ENCODE peak calls at places on chromosomes 2 and 18, in seven cellular contexts. U is sigmoid colon, T is Peyer's patch, G is AG10803, N is fibroblast of lung, W is mucosa of descending colon, Q is AG04450. F is an unnamed sample.

GRCh38 chr2:234550511-234551107 is 53.7 kb upstream of the ARL4C start:
- DNase-seq in N (peak), G (peak), U (peak), Q (peak), W (no peak), T (peak), F (peak)

GRCh38 chr2:23386422-23387220 is 1.6 kb downstream of the KLHL29 start:
- DNase-seq in Q (no peak), T (peak), N (peak), G (peak), W (peak), U (peak), F (peak)

GRCh38 chr2:240917009-240917683 is 11.0 kb downstream of the CROCC2 start:
- DNase-seq in Q (no peak), W (peak), G (no peak), T (no peak), U (peak), N (no peak), F (no peak)

GRCh38 chr2:23690421-23691105 is 236.4 kb downstream of the ATAD2B start:
- DNase-seq in N (no peak), U (no peak), Q (no peak), G (no peak), W (peak), T (no peak), F (no peak)

GRCh38 chr18:63346471-63347183 is 20.4 kb downstream of the KDSR start:
- DNase-seq in U (no peak), W (no peak), T (no peak), N (peak), Q (no peak), G (peak), F (peak)

GRCh38 chr2:229456091-229456490 is 185.0 kb upstream of the PID1 start:
- DNase-seq in U (no peak), N (no peak), Q (no peak), T (no peak), W (no peak), G (no peak), F (no peak)

GRCh38 chr2:143936758-143937562 is 583.0 kb downstream of the ZEB2 start:
- DNase-seq in G (peak), Q (no peak), N (peak), T (no peak), U (peak), W (peak), F (no peak)

GRCh38 chr2:205188516-205189138 is 493.7 kb upstream of the NRP2 start:
- DNase-seq in T (no peak), Q (peak), U (peak), W (no peak), G (peak), N (peak), F (peak)

GRCh38 chr18:54717673-54718435 is 110.4 kb upstream of the RAB27B start:
- DNase-seq in W (no peak), U (no peak), Q (no peak), N (peak), G (peak), T (peak), F (peak)

GRCh38 chr2:54455584-54456525 is at the start of gene SPTBN1:
- DNase-seq in T (peak), G (peak), W (peak), Q (peak), U (peak), N (peak), F (peak)

GRCh38 chr2:39243469-39244123 is at the start of gene CDKL4:
- DNase-seq in G (no peak), U (no peak), N (peak), T (no peak), W (peak), Q (no peak), F (no peak)

DNA sequence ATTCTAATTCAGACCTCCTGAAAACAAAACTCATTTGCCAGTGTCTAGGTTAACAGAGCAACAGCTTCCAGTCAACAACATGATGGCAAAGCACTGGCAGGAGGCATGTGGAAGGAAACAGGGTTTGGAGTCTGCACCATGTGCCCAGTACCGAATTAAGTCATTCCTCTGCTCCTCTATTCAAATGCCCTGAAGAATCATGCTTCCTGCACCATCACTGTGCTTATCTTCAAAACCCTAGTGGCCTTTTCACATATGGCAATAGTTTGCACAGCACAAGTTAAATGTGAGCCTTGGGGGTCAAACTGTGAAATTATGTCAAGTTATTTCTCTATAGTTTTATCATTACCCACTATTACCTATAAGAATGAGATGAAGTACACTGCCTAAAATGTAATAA is 75.4 kb upstream of the GRB14 start:
- DNase-seq in N (no peak), Q (no peak), U (no peak), W (no peak), T (no peak), G (no peak), F (no peak)
- TF ChIP-seq CTCF in N (no peak), Q (peak), U (no peak), W (no peak), T (no peak), G (no peak), F (no peak)

DNA sequence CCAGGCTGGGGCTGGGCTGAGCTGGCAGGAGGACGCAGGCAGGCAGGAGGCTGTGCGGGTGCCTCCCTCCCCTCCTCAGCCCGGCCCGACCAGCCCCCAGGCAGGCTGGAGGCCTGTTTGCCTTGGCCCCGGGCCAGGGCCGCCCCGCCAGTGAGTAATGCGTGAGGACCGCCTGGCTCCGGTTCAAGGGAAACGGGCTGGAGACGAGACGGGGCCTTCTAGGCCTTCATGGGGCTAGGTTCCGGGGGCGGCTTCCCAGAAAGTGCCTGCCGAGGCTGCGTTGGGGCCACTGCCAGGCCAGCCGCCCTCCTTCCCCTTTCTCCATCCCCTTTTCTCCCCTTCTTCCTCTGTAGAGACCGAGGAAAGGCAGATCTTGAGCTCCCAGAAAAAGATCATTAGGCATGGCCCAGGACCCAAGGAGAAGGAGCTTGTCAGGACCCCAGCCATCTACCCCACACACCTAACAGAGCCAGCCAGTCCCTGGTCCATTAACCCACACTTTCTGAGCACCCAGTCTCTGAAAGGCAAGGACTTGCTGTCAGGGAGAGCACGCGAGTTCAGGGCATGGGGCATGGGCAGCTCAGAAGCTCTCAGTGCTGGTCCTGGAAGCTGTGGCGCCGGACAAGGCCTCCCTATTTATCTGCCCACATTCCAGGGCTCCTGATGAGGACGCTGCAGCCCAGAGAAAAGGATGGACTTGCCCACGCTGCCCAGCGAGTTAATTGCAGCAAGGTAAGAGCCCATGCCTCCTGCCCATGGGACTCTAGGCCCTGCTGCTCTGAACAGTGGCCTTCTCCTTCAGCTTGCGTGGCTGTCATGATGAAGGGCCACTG is 48.5 kb downstream of the SMAD7 start:
- DNase-seq in G (peak), T (peak), W (peak), N (peak), Q (peak), U (peak), F (peak)
- H3K4me3 ChIP-seq in G (no peak), T (no peak), W (no peak), N (no peak), Q (no peak), U (no peak), F (no peak)

GRCh38 chr2:120419073-120419472 is 73.1 kb downstream of the INHBB start:
- DNase-seq in N (no peak), U (no peak), G (no peak), Q (no peak), T (no peak), W (no peak), F (no peak)
- TF ChIP-seq CTCF in N (no peak), U (no peak), G (no peak), Q (no peak), T (no peak), W (no peak), F (no peak)

DNA sequence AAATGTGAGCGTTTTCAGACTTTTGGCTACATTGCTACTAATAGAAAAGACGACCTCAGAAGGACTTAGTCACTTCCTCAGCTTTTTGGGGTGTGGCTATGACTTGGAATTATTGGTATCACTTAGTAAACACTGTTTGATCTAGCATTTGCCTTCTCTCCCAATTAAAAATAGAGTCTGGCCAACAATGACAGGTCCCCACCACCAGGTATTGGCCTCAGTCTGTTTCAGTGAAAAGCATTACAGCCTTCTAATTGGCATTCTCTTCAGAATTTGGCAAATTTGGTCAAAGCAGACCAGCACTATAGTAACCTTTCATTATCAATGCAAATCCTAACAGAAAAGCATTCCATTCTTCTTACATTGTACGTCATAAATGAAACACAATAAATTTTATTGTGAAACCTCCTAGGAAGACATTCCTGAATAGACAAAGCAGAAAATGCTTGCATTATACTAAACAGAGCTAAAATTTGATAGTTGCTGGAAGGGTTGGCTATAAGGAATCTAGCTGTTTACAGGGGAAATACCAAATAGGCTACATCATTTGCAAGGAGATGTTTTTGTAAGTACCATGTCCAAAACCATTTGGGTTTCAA is 613.9 kb downstream of the IRS1 start:
- DNase-seq in G (peak), Q (peak), W (no peak), N (peak), U (no peak), T (no peak), F (peak)
- H3K4me3 ChIP-seq in G (peak), Q (no peak), W (no peak), N (peak), U (no peak), T (no peak), F (no peak)

DNA sequence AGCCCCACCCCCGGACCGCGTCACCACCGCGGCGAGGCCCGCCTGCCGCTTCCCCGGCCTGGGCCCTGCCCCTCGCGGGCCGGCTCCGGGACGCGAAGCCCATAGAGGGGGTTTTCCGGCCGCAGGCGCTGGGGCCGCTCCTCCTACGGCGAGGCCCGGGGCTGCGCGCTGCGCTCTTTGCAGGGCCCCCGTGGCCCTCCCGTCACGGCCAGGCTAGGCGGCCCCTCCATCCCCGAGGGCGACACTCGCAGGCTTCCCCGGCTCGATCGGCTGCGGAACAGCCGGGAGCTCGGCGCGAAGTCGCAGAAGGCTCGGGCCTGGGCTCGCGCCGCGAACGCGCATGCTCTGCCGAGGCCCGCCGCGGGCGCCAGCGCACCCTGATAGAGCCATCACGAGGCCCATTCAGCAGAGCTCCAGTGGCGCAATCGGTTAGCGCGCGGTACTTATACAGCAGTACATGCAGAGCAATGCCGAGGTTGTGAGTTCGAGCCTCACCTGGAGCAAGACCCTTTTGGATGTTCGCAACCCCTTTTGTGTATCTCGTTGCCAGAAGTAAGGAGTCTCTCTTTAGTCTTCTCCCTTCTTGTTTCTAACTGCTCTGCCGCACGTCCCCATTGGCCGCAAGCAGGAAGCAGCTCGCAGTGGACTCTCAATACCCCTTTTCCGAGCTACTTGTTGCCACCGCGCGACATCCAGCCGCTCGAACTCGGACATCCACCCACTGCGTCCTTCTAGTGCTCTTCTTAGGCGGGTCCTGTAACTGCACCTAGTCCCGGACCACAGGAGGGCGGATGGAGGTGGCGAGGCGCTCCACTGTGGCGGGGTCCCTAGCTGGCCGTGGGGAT is 18.0 kb upstream of the HAAO start:
- DNase-seq in W (peak), U (peak), G (peak), T (peak), N (peak), Q (peak), F (peak)
- TF ChIP-seq CTCF in W (no peak), U (no peak), G (no peak), T (no peak), N (no peak), Q (no peak), F (no peak)

GRCh38 chr2:46716806-46717732 is 198.5 kb downstream of the MCFD2 start:
- DNase-seq in W (no peak), N (peak), U (no peak), Q (no peak), G (peak), T (no peak), F (peak)
- H3K4me3 ChIP-seq in W (no peak), N (peak), U (no peak), Q (no peak), G (peak), T (no peak), F (no peak)

F was measured in astrocyte of the spinal cord.